ENCODE peak calls at places on chromosomes 7 and 10, in five cellular contexts. One of them, this sample, is unnamed. For H3K4me1, the result is how much of the 10 kb centered on the place peaks cover.

GRCh38 chr10:103839867-103840746 is 15.3 kb downstream of the SH3PXD2A start:
- DNase-seq in endothelial cell of umbilical vein: no peak
- DNase-seq in suprapubic skin: peak
- DNase-seq in spleen: peak
- DNase-seq in breast epithelium: no peak
- DNase-seq in this sample: no peak

GRCh38 chr7:157228864-157229422 is 90.2 kb downstream of the UBE3C start:
- DNase-seq in endothelial cell of umbilical vein: peak
- DNase-seq in breast epithelium: no peak
- DNase-seq in spleen: no peak
- DNase-seq in suprapubic skin: no peak
- DNase-seq in this sample: no peak

GRCh38 chr10:124741922-124742417 is 2.2 kb downstream of the FAM53B start:
- DNase-seq in endothelial cell of umbilical vein: no peak
- DNase-seq in spleen: peak
- DNase-seq in suprapubic skin: no peak
- DNase-seq in breast epithelium: no peak
- DNase-seq in this sample: no peak

GRCh38 chr10:103382769-103383168 is 13.5 kb downstream of the ATP5MK start:
- DNase-seq in breast epithelium: no peak
- DNase-seq in endothelial cell of umbilical vein: no peak
- DNase-seq in spleen: no peak
- DNase-seq in suprapubic skin: no peak
- DNase-seq in this sample: no peak

GRCh38 chr10:77629775-77630565 is 7.6 kb downstream of the KCNMA1 start:
- DNase-seq in suprapubic skin: no peak
- DNase-seq in spleen: no peak
- DNase-seq in endothelial cell of umbilical vein: no peak
- DNase-seq in breast epithelium: no peak
- DNase-seq in this sample: no peak

GRCh38 chr10:88234332-88234731 is 348.8 kb downstream of the RNLS start:
- DNase-seq in endothelial cell of umbilical vein: no peak
- DNase-seq in breast epithelium: no peak
- DNase-seq in spleen: no peak
- DNase-seq in suprapubic skin: no peak
- DNase-seq in this sample: peak

GRCh38 chr10:122338609-122339441 is 35.7 kb upstream of the PLEKHA1 start:
- DNase-seq in spleen: no peak
- DNase-seq in breast epithelium: no peak
- DNase-seq in suprapubic skin: no peak
- DNase-seq in endothelial cell of umbilical vein: no peak
- DNase-seq in this sample: no peak

GRCh38 chr7:113086431-113086888 is at the start of gene GPR85:
- DNase-seq in endothelial cell of umbilical vein: peak
- DNase-seq in suprapubic skin: no peak
- DNase-seq in breast epithelium: peak
- DNase-seq in spleen: peak
- DNase-seq in this sample: peak

GRCh38 chr10:94403823-94404228 is 1.5 kb downstream of the TBC1D12 start:
- DNase-seq in endothelial cell of umbilical vein: no peak
- DNase-seq in breast epithelium: no peak
- DNase-seq in suprapubic skin: no peak
- DNase-seq in spleen: no peak
- DNase-seq in this sample: no peak

GRCh38 chr7:2116086-2116810 is 116.5 kb downstream of the MAD1L1 start:
- DNase-seq in endothelial cell of umbilical vein: no peak
- DNase-seq in breast epithelium: no peak
- DNase-seq in suprapubic skin: no peak
- DNase-seq in spleen: no peak
- DNase-seq in this sample: peak

GRCh38 chr7:92833766-92834605 is 2.4 kb downstream of the CDK6 start:
- DNase-seq in breast epithelium: peak
- DNase-seq in suprapubic skin: peak
- DNase-seq in spleen: peak
- DNase-seq in endothelial cell of umbilical vein: peak
- DNase-seq in this sample: peak

GRCh38 chr10:69721690-69722310 is 79.9 kb upstream of the COL13A1 start:
- DNase-seq in endothelial cell of umbilical vein: peak
- DNase-seq in breast epithelium: no peak
- DNase-seq in suprapubic skin: peak
- DNase-seq in spleen: no peak
- DNase-seq in this sample: no peak

GRCh38 chr7:46352335-46352954 is 431.4 kb upstream of the IGFBP3 start:
- DNase-seq in suprapubic skin: no peak
- DNase-seq in breast epithelium: peak
- DNase-seq in spleen: no peak
- DNase-seq in endothelial cell of umbilical vein: peak
- DNase-seq in this sample: peak

GRCh38 chr7:32163141-32163806 is 93.1 kb upstream of the PDE1C start:
- DNase-seq in breast epithelium: peak
- DNase-seq in suprapubic skin: no peak
- DNase-seq in spleen: no peak
- DNase-seq in endothelial cell of umbilical vein: peak
- DNase-seq in this sample: no peak

GRCh38 chr10:44390585-44391072 is 5.7 kb upstream of the CXCL12 start:
- DNase-seq in spleen: peak
- DNase-seq in breast epithelium: no peak
- DNase-seq in suprapubic skin: no peak
- DNase-seq in endothelial cell of umbilical vein: no peak
- DNase-seq in this sample: no peak

GRCh38 chr7:93021748-93022147 is 96.0 kb downstream of the SAMD9 start:
- DNase-seq in breast epithelium: no peak
- DNase-seq in endothelial cell of umbilical vein: no peak
- DNase-seq in spleen: no peak
- DNase-seq in suprapubic skin: no peak
- DNase-seq in this sample: no peak

GRCh38 chr10:77989081-77989724 is 40.1 kb downstream of the POLR3A start:
- DNase-seq in breast epithelium: no peak
- DNase-seq in endothelial cell of umbilical vein: no peak
- DNase-seq in spleen: peak
- DNase-seq in suprapubic skin: no peak
- DNase-seq in this sample: no peak

GRCh38 chr7:100220833-100221718 is 1.3 kb downstream of the PVRIG start:
- DNase-seq in breast epithelium: peak
- DNase-seq in endothelial cell of umbilical vein: no peak
- DNase-seq in suprapubic skin: no peak
- DNase-seq in spleen: peak
- DNase-seq in this sample: no peak

GRCh38 chr7:5396999-5397656 is 26.5 kb downstream of the TNRC18 start:
- DNase-seq in spleen: peak
- DNase-seq in breast epithelium: peak
- DNase-seq in endothelial cell of umbilical vein: peak
- DNase-seq in suprapubic skin: peak
- DNase-seq in this sample: peak

GRCh38 chr10:21296575-21297355 is 228.7 kb downstream of the SKIDA1 start:
- DNase-seq in endothelial cell of umbilical vein: no peak
- DNase-seq in spleen: no peak
- DNase-seq in breast epithelium: no peak
- DNase-seq in suprapubic skin: no peak
- DNase-seq in this sample: no peak

GRCh38 chr10:21297525-21298383 is 227.7 kb downstream of the SKIDA1 start:
- DNase-seq in endothelial cell of umbilical vein: no peak
- DNase-seq in breast epithelium: no peak
- DNase-seq in suprapubic skin: no peak
- DNase-seq in spleen: no peak
- DNase-seq in this sample: no peak

GRCh38 chr10:21292763-21293517 is 232.5 kb downstream of the SKIDA1 start:
- DNase-seq in breast epithelium: peak
- DNase-seq in spleen: no peak
- DNase-seq in endothelial cell of umbilical vein: peak
- DNase-seq in suprapubic skin: peak
- DNase-seq in this sample: peak

GRCh38 chr10:21290499-21291160 is 234.9 kb downstream of the SKIDA1 start:
- DNase-seq in breast epithelium: no peak
- DNase-seq in suprapubic skin: no peak
- DNase-seq in endothelial cell of umbilical vein: no peak
- DNase-seq in spleen: no peak
- DNase-seq in this sample: no peak

GRCh38 chr10:21293518-21294356 is 231.7 kb downstream of the SKIDA1 start:
- DNase-seq in suprapubic skin: no peak
- DNase-seq in breast epithelium: no peak
- DNase-seq in spleen: no peak
- DNase-seq in endothelial cell of umbilical vein: no peak
- DNase-seq in this sample: no peak
- TF ChIP-seq POLR2A in suprapubic skin: no peak
- TF ChIP-seq POLR2A in breast epithelium: no peak
- TF ChIP-seq POLR2A in spleen: no peak
- TF ChIP-seq POLR2A in endothelial cell of umbilical vein: no peak
- TF ChIP-seq POLR2A in this sample: no peak

GRCh38 chr10:79070091-79070610 is 1.4 kb downstream of the ZMIZ1 start:
- DNase-seq in suprapubic skin: no peak
- DNase-seq in endothelial cell of umbilical vein: no peak
- DNase-seq in spleen: peak
- DNase-seq in breast epithelium: no peak
- DNase-seq in this sample: peak

GRCh38 chr10:79068562-79069324 is at the start of gene ZMIZ1:
- DNase-seq in endothelial cell of umbilical vein: peak
- DNase-seq in suprapubic skin: peak
- DNase-seq in spleen: peak
- DNase-seq in breast epithelium: peak
- DNase-seq in this sample: peak

GRCh38 chr10:79068203-79068561 is 584 bp upstream of the ZMIZ1 start:
- DNase-seq in spleen: peak
- DNase-seq in endothelial cell of umbilical vein: peak
- DNase-seq in breast epithelium: no peak
- DNase-seq in suprapubic skin: no peak
- DNase-seq in this sample: no peak

GRCh38 chr10:79070611-79071534 is 2.1 kb downstream of the ZMIZ1 start:
- DNase-seq in suprapubic skin: peak
- DNase-seq in endothelial cell of umbilical vein: peak
- DNase-seq in breast epithelium: peak
- DNase-seq in spleen: peak
- DNase-seq in this sample: peak

DNA sequence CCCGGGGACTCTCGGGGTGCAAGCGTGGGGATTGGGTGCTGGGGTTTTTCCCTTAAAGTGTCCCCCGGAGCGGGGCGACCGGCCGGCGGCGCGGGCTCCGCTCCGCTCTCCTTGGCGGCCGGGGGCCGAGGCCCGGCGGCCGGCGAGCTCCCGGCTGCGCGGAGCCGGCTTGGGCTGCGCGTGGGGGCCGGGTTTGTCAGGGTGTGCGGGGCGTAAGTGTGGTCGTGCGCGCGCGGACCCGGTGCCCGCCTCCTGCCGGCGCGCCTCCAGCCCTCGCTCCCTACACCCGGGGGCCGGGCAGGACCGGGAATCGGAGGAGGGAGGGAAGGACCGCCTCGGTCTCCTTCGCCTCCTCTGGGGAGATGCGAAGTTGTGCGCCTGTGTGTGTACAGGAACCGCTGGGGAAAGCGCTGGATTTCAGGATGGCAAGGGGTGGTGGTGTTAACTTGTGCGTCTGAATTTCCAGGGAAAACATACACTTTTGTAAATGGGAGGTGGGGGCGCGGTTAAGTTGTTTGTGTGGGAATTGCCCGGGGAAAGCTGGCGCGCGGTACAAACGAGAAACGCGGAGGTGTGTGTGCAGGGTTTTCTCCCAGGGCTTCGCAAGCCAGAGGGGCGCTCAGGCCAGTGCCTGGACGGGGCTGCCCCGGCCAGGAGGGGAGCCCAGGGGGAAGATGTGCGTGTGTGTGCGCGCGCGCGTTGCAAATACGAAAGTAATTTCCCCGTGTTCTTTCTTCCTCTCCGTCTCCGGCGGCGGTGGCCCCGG is 742 bp downstream of the ZMIZ1 start:
- DNase-seq in breast epithelium: peak
- DNase-seq in endothelial cell of umbilical vein: peak
- DNase-seq in spleen: peak
- DNase-seq in suprapubic skin: no peak
- DNase-seq in this sample: no peak
- TF ChIP-seq POLR2AphosphoS5 in breast epithelium: no peak
- TF ChIP-seq POLR2AphosphoS5 in endothelial cell of umbilical vein: no peak
- TF ChIP-seq POLR2AphosphoS5 in spleen: peak
- TF ChIP-seq POLR2AphosphoS5 in suprapubic skin: no peak
- TF ChIP-seq POLR2AphosphoS5 in this sample: peak

GRCh38 chr7:27187158-27187701 is 2.2 kb upstream of the HOXA11 start:
- DNase-seq in suprapubic skin: no peak
- DNase-seq in endothelial cell of umbilical vein: peak
- DNase-seq in spleen: no peak
- DNase-seq in breast epithelium: no peak
- DNase-seq in this sample: no peak
- H3K4me1 ChIP-seq in suprapubic skin: half or more
- H3K4me1 ChIP-seq in endothelial cell of umbilical vein: half or more
- H3K4me1 ChIP-seq in spleen: under half
- H3K4me1 ChIP-seq in breast epithelium: under half
- H3K4me1 ChIP-seq in this sample: under half

GRCh38 chr7:26369519-26370385 is 78.1 kb downstream of the SNX10 start:
- DNase-seq in breast epithelium: no peak
- DNase-seq in endothelial cell of umbilical vein: peak
- DNase-seq in suprapubic skin: no peak
- DNase-seq in spleen: no peak
- DNase-seq in this sample: peak

GRCh38 chr7:26368542-26368941 is 76.9 kb downstream of the SNX10 start:
- DNase-seq in spleen: no peak
- DNase-seq in breast epithelium: no peak
- DNase-seq in suprapubic skin: no peak
- DNase-seq in endothelial cell of umbilical vein: peak
- DNase-seq in this sample: no peak

GRCh38 chr7:26365897-26366267 is 74.2 kb downstream of the SNX10 start:
- DNase-seq in spleen: no peak
- DNase-seq in suprapubic skin: no peak
- DNase-seq in endothelial cell of umbilical vein: peak
- DNase-seq in breast epithelium: no peak
- DNase-seq in this sample: no peak

GRCh38 chr7:26365077-26365896 is 73.6 kb downstream of the SNX10 start:
- DNase-seq in suprapubic skin: no peak
- DNase-seq in spleen: no peak
- DNase-seq in endothelial cell of umbilical vein: peak
- DNase-seq in breast epithelium: peak
- DNase-seq in this sample: peak

DNA sequence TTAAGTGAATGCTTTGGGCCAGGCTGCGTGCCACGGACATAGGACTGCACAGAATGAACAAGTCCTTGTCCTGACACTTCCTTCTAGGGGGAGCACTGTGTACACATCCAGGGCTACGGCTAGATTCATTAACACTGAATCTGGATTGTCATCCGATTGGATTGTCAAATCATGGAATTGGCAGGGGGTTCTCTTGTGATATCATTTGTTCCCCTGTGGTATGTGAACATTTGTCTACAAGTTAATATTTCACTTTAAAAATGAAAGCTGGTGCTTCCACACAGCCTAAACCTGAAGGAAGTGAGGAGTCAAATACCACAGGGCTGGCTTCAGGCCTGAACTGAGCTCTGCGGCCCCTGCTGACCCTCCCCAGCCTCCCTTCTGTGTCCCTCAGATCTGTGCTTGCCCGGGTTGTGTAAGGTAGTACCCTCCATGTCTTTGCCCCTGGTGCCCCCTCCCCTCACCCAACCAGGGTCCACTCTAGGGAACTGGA is 75.6 kb downstream of the SNX10 start:
- DNase-seq in endothelial cell of umbilical vein: no peak
- DNase-seq in suprapubic skin: no peak
- DNase-seq in spleen: no peak
- DNase-seq in breast epithelium: no peak
- DNase-seq in this sample: no peak
- TF ChIP-seq POLR2A in endothelial cell of umbilical vein: no peak
- TF ChIP-seq POLR2A in suprapubic skin: no peak
- TF ChIP-seq POLR2A in spleen: no peak
- TF ChIP-seq POLR2A in breast epithelium: no peak
- TF ChIP-seq POLR2A in this sample: no peak

This sample was measured in prostate gland.